ENCODE peak calls at places on chromosomes 5 and 9, in seven cellular contexts. Q, D, U, S, J, E and B are unnamed samples.

GRCh38 chr5:130050585-130050984 is 146.3 kb downstream of the CHSY3 start:
- DNase-seq in S (no peak), D (no peak), J (no peak), Q (no peak), E (no peak), U (peak; percentile 22), B (no peak)

GRCh38 chr9:126015446-126015845 is 268.3 kb downstream of the PBX3 start:
- DNase-seq in D (no peak), E (no peak), Q (no peak), U (no peak), J (no peak), S (no peak), B (no peak)

GRCh38 chr9:115650768-115651167 is 502.8 kb upstream of the PAPPA start:
- DNase-seq in U (peak; percentile 72), D (peak; percentile 72), S (no peak), E (no peak), Q (no peak), J (no peak), B (no peak)

GRCh38 chr5:147949711-147950573 is 43.6 kb upstream of the C5orf46 start:
- DNase-seq in S (no peak), Q (no peak), D (peak; percentile 72), E (no peak), J (no peak), U (peak; percentile 53), B (no peak)

GRCh38 chr5:17105744-17106450 is 111.5 kb upstream of the BASP1 start:
- DNase-seq in D (peak; percentile 87), Q (no peak), E (no peak), S (no peak), U (peak; percentile 78), J (no peak), B (no peak)

GRCh38 chr5:120314201-120314600 is 149.9 kb upstream of the PRR16 start:
- DNase-seq in Q (no peak), J (no peak), S (no peak), E (no peak), D (peak; percentile 12), U (no peak), B (no peak)

GRCh38 chr9:121599186-121599871 is 52.1 kb upstream of the DAB2IP start:
- DNase-seq in Q (peak; percentile 94), U (peak; percentile 40), E (peak; percentile 82), J (peak; percentile 86), S (peak; percentile 77), D (peak; percentile 77), B (peak; percentile 92)

GRCh38 chr5:99019254-99019653 is 90.4 kb upstream of the CHD1 start:
- DNase-seq in J (no peak), S (no peak), D (no peak), U (peak; percentile 51), E (no peak), Q (no peak), B (no peak)

GRCh38 chr5:141477815-141478214 is 2.0 kb downstream of the PCDHGC3 start:
- DNase-seq in S (no peak), U (no peak), E (no peak), D (peak; percentile 35), Q (no peak), J (no peak), B (no peak)

GRCh38 chr9:297795-298119 is 83.1 kb downstream of the DOCK8 start:
- DNase-seq in Q (no peak), E (no peak), D (no peak), J (no peak), S (no peak), U (no peak), B (no peak)
- H3K4me1 ChIP-seq in Q (no peaks in the 10 kb centered on the region), E (no peaks in the 10 kb centered on the region), D (no peaks in the 10 kb centered on the region), J (no peaks in the 10 kb centered on the region), S (peaks cover 7% of the 10 kb centered on the region), U (no peaks in the 10 kb centered on the region), B (no peaks in the 10 kb centered on the region)

GRCh38 chr9:33677961-33678360 is 117.4 kb upstream of the PRSS3 start:
- DNase-seq in Q (no peak), J (no peak), E (no peak), S (no peak), D (no peak), U (no peak), B (no peak)

GRCh38 chr9:33676746-33677505 is 118.4 kb upstream of the PRSS3 start:
- DNase-seq in U (peak; percentile 50), Q (peak; percentile 22), D (peak; percentile 55), J (no peak), S (peak; percentile 31), E (peak; percentile 20), B (peak; percentile 25)

GRCh38 chr9:33682551-33682950 is 112.8 kb upstream of the PRSS3 start:
- DNase-seq in J (no peak), E (no peak), D (no peak), S (no peak), U (no peak), Q (no peak), B (no peak)

DNA sequence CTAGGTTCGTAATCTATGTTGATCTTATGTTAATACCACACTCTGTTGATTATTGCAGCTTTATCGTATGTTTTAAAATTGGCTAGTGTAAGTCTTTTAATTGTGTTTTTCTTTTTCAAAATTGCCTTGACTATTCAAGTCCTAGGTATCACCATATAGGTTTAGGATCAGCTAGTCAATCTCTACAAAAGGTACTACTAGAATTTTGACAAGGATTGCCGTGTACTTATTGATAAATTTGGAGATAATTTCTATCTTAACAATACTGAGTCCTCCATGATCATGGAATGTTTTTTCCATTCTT is 117.9 kb upstream of the PRSS3 start:
- DNase-seq in Q (no peak), D (no peak), S (no peak), J (no peak), E (no peak), U (no peak), B (no peak)
- H3K4me1 ChIP-seq in Q (peaks cover 12% of the 10 kb centered on the region), D (no peaks in the 10 kb centered on the region), S (peaks cover 3% of the 10 kb centered on the region), J (no peaks in the 10 kb centered on the region), E (no peaks in the 10 kb centered on the region), U (peaks cover 6% of the 10 kb centered on the region), B (no peaks in the 10 kb centered on the region)

GRCh38 chr5:139445325-139446170 is 6.2 kb upstream of the DNAJC18 start:
- DNase-seq in D (peak; percentile 70), J (no peak), E (peak; percentile 68), Q (no peak), U (peak; percentile 89), S (no peak), B (no peak)
- H3K4me1 ChIP-seq in D (peaks cover 8% of the 10 kb centered on the region), J (no peaks in the 10 kb centered on the region), E (no peaks in the 10 kb centered on the region), Q (no peaks in the 10 kb centered on the region), U (peaks cover 24% of the 10 kb centered on the region), S (no peaks in the 10 kb centered on the region), B (no peaks in the 10 kb centered on the region)

GRCh38 chr9:93126151-93126781 is 7.8 kb downstream of the NINJ1 start:
- DNase-seq in U (no peak), J (peak; percentile 40), D (no peak), S (peak; percentile 26), Q (peak; percentile 17), E (no peak), B (no peak)
- H3K4me1 ChIP-seq in U (peaks cover 12% of the 10 kb centered on the region), J (peaks cover 20% of the 10 kb centered on the region), D (peaks cover 5% of the 10 kb centered on the region), S (no peaks in the 10 kb centered on the region), Q (peaks cover 24% of the 10 kb centered on the region), E (peaks cover 20% of the 10 kb centered on the region), B (peaks cover 59% of the 10 kb centered on the region)

DNA sequence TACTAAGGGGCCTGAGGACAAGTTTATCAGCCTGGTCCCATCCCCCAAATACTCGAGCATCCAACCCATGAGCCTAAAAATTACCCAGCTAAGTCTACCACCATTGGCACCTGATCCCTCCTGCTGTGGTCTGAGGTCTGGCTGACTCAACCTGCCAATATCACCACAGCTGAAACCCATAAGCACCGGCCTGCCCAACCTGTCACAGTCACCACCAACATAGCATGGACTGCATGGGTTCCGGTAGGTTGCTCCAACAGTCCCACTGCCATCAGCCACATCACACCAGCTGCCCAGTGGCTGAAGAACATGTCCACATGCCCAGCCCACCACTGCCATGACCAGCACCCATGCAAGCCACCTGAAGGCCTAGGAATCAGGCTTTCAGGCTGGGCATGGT is 495.0 kb downstream of the PRELID2 start:
- DNase-seq in Q (no peak), S (no peak), U (no peak), J (no peak), D (no peak), E (no peak), B (no peak)
- H3K4me1 ChIP-seq in Q (no peaks in the 10 kb centered on the region), S (no peaks in the 10 kb centered on the region), U (no peaks in the 10 kb centered on the region), J (no peaks in the 10 kb centered on the region), D (no peaks in the 10 kb centered on the region), E (no peaks in the 10 kb centered on the region), B (no peaks in the 10 kb centered on the region)